ENCODE peak calls at places on chromosomes 4 and X, in eight cellular contexts. P is fibroblast of mammary gland, L is brain microvascular endothelial cell, D is neural progenitor cell, I is spleen, X is fibroblast of villous mesenchyme, J is heart left ventricle, V is astrocyte of the spinal cord. Z is an unnamed sample.
A peak's percentile ranks its signal among the peaks of the same experiment; 100 is the strongest.

GRCh38 chr4:173448103-173448502 is 49.2 kb upstream of the SCRG1 start:
- DNase-seq in V (no peak), L (no peak), J (peak; percentile 31), P (peak; percentile 83), X (peak; percentile 64), D (no peak), I (no peak), Z (peak; percentile 37)

GRCh38 chr4:100299019-100299418 is 108.8 kb upstream of the DDIT4L start:
- DNase-seq in V (peak; percentile 95), L (peak; percentile 93), D (peak; percentile 55), I (no peak), X (peak; percentile 73), P (peak; percentile 100), J (peak; percentile 28), Z (peak; percentile 95)

GRCh38 chr4:84578540-84579409 is 4.2 kb upstream of the CDS1 start:
- DNase-seq in D (peak; percentile 50), J (no peak), X (peak; percentile 58), L (peak; percentile 72), P (peak; percentile 68), I (no peak), V (peak; percentile 65), Z (peak; percentile 21)

GRCh38 chr4:2260336-2261109 is 1.4 kb downstream of the MXD4 start:
- DNase-seq in L (no peak), X (no peak), V (no peak), P (no peak), J (peak; percentile 36), D (no peak), I (peak; percentile 89), Z (no peak)

GRCh38 chr4:63589796-63590195 is 819.5 kb downstream of the TECRL start:
- DNase-seq in L (no peak), V (no peak), I (no peak), J (no peak), D (peak; percentile 35), X (no peak), P (no peak), Z (no peak)

GRCh38 chrX:153381684-153382532 is 19.2 kb downstream of the PNMA6E start:
- DNase-seq in P (peak; percentile 91), X (peak; percentile 74), V (peak; percentile 89), D (peak; percentile 43), J (no peak), I (no peak), L (peak; percentile 87), Z (peak; percentile 73)

GRCh38 chrX:14228611-14229010 is 198.9 kb upstream of the GEMIN8 start:
- DNase-seq in J (no peak), I (no peak), D (no peak), P (peak; percentile 30), L (no peak), X (no peak), V (no peak), Z (no peak)

GRCh38 chr4:132346016-132346415 is 803.1 kb upstream of the PCDH10 start:
- DNase-seq in L (no peak), D (no peak), X (no peak), I (no peak), V (no peak), P (no peak), J (no peak), Z (no peak)

GRCh38 chr4:1449833-1450741 is 43.8 kb upstream of the NKX1-1 start:
- DNase-seq in D (no peak), X (no peak), I (no peak), P (no peak), L (no peak), V (no peak), J (no peak), Z (no peak)

GRCh38 chrX:151697537-151697936 is 2.3 kb downstream of the PRRG3 start:
- DNase-seq in D (no peak), L (peak; percentile 23), P (peak; percentile 96), V (no peak), I (no peak), X (peak; percentile 3), J (no peak), Z (peak; percentile 75)

GRCh38 chrX:15790766-15791380 is 589 bp downstream of the ZRSR2 start:
- DNase-seq in P (peak; percentile 21), D (no peak), V (no peak), L (no peak), J (no peak), X (no peak), I (no peak), Z (no peak)

GRCh38 chr4:185381794-185382193 is 13.9 kb downstream of the LRP2BP start:
- DNase-seq in D (no peak), L (no peak), P (peak; percentile 37), V (no peak), I (no peak), J (no peak), X (peak; percentile 33), Z (no peak)

GRCh38 chr4:41339812-41340809 is 83.4 kb downstream of the UCHL1 start:
- DNase-seq in L (no peak), I (no peak), X (peak; percentile 38), V (peak; percentile 54), D (peak; percentile 60), J (no peak), P (peak; percentile 37), Z (peak; percentile 84)

GRCh38 chr4:168604496-168605373 is 107.9 kb downstream of the PALLD start:
- DNase-seq in J (peak; percentile 64), P (peak; percentile 73), D (peak; percentile 90), V (peak; percentile 90), I (no peak), L (peak; percentile 87), X (peak; percentile 84), Z (peak; percentile 76)

GRCh38 chrX:51461053-51462050 is 35.0 kb downstream of the NUDT11 start:
- DNase-seq in I (no peak), D (peak; percentile 45), P (peak; percentile 56), V (peak; percentile 57), J (no peak), L (peak; percentile 48), X (peak; percentile 43), Z (no peak)

DNA sequence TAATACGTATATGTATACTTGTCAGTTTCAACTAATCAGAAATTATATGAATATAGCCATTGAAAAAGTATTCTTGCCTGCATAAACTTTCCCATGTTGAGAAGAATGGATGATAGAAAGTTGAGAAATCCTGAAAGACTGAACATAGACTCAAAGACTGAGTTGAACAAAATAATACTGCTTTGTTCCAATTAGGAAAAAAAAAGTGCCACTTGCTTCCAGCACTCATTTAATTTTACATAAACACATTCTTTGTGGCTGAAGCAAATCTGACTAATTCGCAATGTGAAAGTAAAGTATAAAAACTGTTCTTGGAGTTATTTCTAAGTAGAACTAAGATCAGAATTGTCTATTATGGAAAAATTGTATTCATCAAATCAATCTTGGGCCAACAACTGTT is 2334.5 kb downstream of the PCDH7 start:
- DNase-seq in P (peak; percentile 49), J (no peak), X (no peak), V (no peak), D (no peak), L (no peak), I (no peak), Z (no peak)
- TF ChIP-seq CTCF in P (no peak), J (no peak), X (no peak), V (no peak), D (no peak), L (no peak), I (no peak), Z (no peak)

DNA sequence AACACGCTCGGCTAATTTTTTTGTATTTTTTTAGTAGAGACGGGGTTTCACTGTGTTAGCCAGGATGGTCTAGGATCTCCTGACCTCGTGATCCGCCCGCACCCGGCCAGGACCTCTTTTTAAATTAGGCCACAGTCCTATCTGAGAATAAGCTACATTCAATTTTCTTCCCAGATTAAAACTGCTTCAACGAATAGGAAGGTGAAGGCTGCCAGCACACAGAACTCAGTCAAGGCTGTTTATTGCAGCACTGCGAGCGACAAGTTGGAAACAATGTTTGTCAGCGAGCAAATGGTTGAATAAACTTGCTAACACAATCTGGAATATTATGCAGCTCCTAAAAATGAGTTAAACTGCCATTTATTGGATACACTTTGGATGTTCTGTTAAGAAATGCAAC is 1.9 kb downstream of the GRPEL1 start:
- DNase-seq in I (no peak), J (peak; percentile 13), P (no peak), X (no peak), L (no peak), D (no peak), V (no peak), Z (no peak)
- H3K4me3 ChIP-seq in I (no peak overlapping the region), J (no peak overlapping the region), P (no peak overlapping the region), X (no peak overlapping the region), L (no peak overlapping the region), D (no peak overlapping the region), V (no peak overlapping the region), Z (no peak overlapping the region)

GRCh38 chrX:39137363-39137954 is 336.2 kb downstream of the MID1IP1 start:
- DNase-seq in V (no peak), J (no peak), X (no peak), D (no peak), P (no peak), L (no peak), I (no peak), Z (no peak)

GRCh38 chrX:39133971-39134370 is 332.7 kb downstream of the MID1IP1 start:
- DNase-seq in L (no peak), J (no peak), D (no peak), X (no peak), P (no peak), I (peak; percentile 79), V (no peak), Z (no peak)
- TF ChIP-seq CTCF in L (peak; percentile 21), J (no peak), D (peak; percentile 21), X (no peak), P (no peak), I (no peak), V (no peak), Z (no peak)

GRCh38 chr4:10128761-10129160 is 12.2 kb upstream of the WDR1 start:
- DNase-seq in P (no peak), V (no peak), J (no peak), I (no peak), D (no peak), X (no peak), L (no peak), Z (no peak)

GRCh38 chr4:10129196-10130185 is 12.9 kb upstream of the WDR1 start:
- DNase-seq in D (no peak), J (no peak), L (no peak), V (no peak), X (no peak), P (peak; percentile 42), I (no peak), Z (no peak)

GRCh38 chr4:10131202-10131601 is 14.6 kb upstream of the WDR1 start:
- DNase-seq in D (no peak), I (no peak), X (no peak), L (no peak), V (no peak), J (no peak), P (no peak), Z (no peak)

GRCh38 chr4:10134141-10134540 is 17.5 kb upstream of the WDR1 start:
- DNase-seq in D (no peak), P (no peak), I (no peak), V (no peak), X (no peak), J (no peak), L (no peak), Z (no peak)

DNA sequence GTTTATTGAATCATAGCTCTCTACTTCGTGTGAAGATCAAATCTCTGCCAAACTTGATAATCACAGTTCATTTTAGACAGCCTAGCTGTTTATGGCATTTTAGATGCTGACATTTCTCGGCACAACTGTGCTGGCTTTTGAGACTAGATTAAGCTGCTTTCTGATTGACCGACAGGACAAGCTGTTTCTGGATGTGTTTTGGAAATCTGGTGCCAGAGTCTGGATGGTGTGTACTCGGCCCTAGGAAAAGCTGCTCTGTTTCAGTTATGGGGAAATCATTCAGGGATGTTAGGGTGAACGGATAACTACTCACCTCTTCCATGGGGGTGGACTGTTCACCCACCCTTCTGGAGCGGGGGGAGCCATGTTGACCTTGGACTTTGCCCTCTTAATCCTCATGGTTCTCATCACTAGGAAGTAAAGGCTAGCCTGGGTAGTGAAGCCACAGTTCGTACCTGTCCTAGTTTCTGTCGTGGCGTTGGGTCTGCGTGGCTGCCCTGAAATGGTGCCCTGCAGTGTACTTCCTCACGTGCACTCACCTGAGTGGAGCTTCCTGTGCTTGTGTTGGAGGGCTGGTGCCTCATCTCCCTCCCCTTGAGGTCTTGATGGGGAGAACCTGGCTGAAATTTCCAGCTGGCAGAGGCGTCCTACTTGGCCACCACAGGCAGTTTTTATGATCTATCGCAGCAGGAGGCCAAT is 13.7 kb upstream of the WDR1 start:
- DNase-seq in P (no peak), I (no peak), X (no peak), V (no peak), L (no peak), D (no peak), J (no peak), Z (no peak)
- H3K4me3 ChIP-seq in P (no peak overlapping the region), I (no peak overlapping the region), X (no peak overlapping the region), V (no peak overlapping the region), L (no peak overlapping the region), D (no peak overlapping the region), J (no peak overlapping the region), Z (no peak overlapping the region)